ENCODE peak calls at places on chromosomes 2 and 18, in eight cellular contexts. J is activated gamma-delta T cell; L is stimulated activated CD8-positive, alpha-beta memory T cell treated with anti-CD3 and anti-CD28 coated beads, Interleukin-2, amount 100 ng/mL, for 48 hours; P is cardiac fibroblast; V is ovary; Y is stromal cell of bone marrow; C is AG10803; E is T-helper 1 cell. B is an unnamed sample.

GRCh38 chr2:205133544-205133943 is 548.8 kb upstream of the NRP2 start:
- DNase-seq in J (no peak), L (no peak), P (peak; percentile 36), V (peak; percentile 19), Y (no peak), C (peak; percentile 24), E (no peak), B (peak; percentile 27)

GRCh38 chr2:6930913-6931312 is 13.7 kb downstream of the RNF144A start:
- DNase-seq in J (no peak), L (no peak), P (no peak), V (no peak), Y (no peak), C (no peak), E (no peak), B (no peak)

GRCh38 chr2:82344670-82345069 is 2040.1 kb upstream of the LRRTM1 start:
- DNase-seq in J (no peak), L (no peak), P (peak; percentile 41), V (no peak), Y (no peak), C (no peak), E (no peak), B (no peak)

GRCh38 chr18:80109676-80110078 is 615 bp downstream of the ADNP2 start:
- DNase-seq in J (no peak), L (peak; percentile 23), P (peak; percentile 39), V (peak; percentile 31), Y (peak; percentile 15), C (peak; percentile 27), E (peak; percentile 28), B (peak; percentile 26)

GRCh38 chr2:44169155-44169898 is 652 bp downstream of the PPM1B start:
- DNase-seq in J (no peak), L (peak; percentile 29), P (peak; percentile 43), V (no peak), Y (no peak), C (peak; percentile 25), E (peak; percentile 45), B (peak; percentile 43)

GRCh38 chr2:207223051-207223450 is 57.3 kb upstream of the KLF7 start:
- DNase-seq in J (no peak), L (no peak), P (no peak), V (no peak), Y (no peak), C (peak; percentile 66), E (no peak), B (no peak)

GRCh38 chr2:241804326-241805276 is 4.4 kb upstream of the NEU4 start:
- DNase-seq in J (no peak), L (no peak), P (peak; percentile 38), V (peak; percentile 15), Y (no peak), C (peak; percentile 8), E (no peak), B (no peak)

GRCh38 chr2:215535726-215536125 is 99.9 kb upstream of the FN1 start:
- DNase-seq in J (no peak), L (no peak), P (no peak), V (no peak), Y (no peak), C (peak; percentile 66), E (no peak), B (peak; percentile 43)

GRCh38 chr2:126876631-126877030 is 22.1 kb upstream of the TEX51 start:
- DNase-seq in J (no peak), L (no peak), P (no peak), V (no peak), Y (no peak), C (no peak), E (no peak), B (no peak)

GRCh38 chr2:240791211-240791800 is 28.7 kb downstream of the KIF1A start:
- DNase-seq in J (no peak), L (no peak), P (no peak), V (no peak), Y (no peak), C (no peak), E (no peak), B (no peak)

GRCh38 chr2:40606862-40607261 is 155.0 kb upstream of the SLC8A1 start:
- DNase-seq in J (no peak), L (no peak), P (no peak), V (no peak), Y (peak; percentile 61), C (peak; percentile 23), E (no peak), B (peak; percentile 28)

GRCh38 chr2:9721346-9721745 is 90.5 kb upstream of the YWHAQ start:
- DNase-seq in J (no peak), L (no peak), P (no peak), V (no peak), Y (no peak), C (no peak), E (no peak), B (no peak)

GRCh38 chr2:149329470-149330126 is 789 bp upstream of the LYPD6 start:
- DNase-seq in J (no peak), L (no peak), P (peak; percentile 26), V (no peak), Y (peak; percentile 12), C (peak; percentile 52), E (no peak), B (peak; percentile 4)

B was measured in fibroblast of the aortic adventitia.